ENCODE peak calls at places on chromosomes 12 and 14, in nine cellular contexts. One of them, this sample, is unnamed.

GRCh38 chr14:98932436-98933325 is 339.3 kb downstream of the BCL11B start:
- DNase-seq in heart right ventricle: no peak
- DNase-seq in NT2/D1: no peak
- DNase-seq in SJCRH30: no peak
- DNase-seq in ovary: no peak
- DNase-seq in tibial artery: peak; percentile 7
- DNase-seq in CD8-positive, alpha-beta T cell: no peak
- DNase-seq in colonic mucosa: no peak
- DNase-seq in stomach: no peak
- DNase-seq in this sample: no peak

GRCh38 chr12:14167005-14167628 is 185.7 kb upstream of the GRIN2B start:
- DNase-seq in heart right ventricle: no peak
- DNase-seq in NT2/D1: peak; percentile 79
- DNase-seq in SJCRH30: peak; percentile 27
- DNase-seq in ovary: no peak
- DNase-seq in tibial artery: peak; percentile 29
- DNase-seq in CD8-positive, alpha-beta T cell: no peak
- DNase-seq in colonic mucosa: peak; percentile 62
- DNase-seq in stomach: peak; percentile 36
- DNase-seq in this sample: no peak

GRCh38 chr14:76812093-76812421 is 625 bp downstream of the ANGEL1 start:
- DNase-seq in heart right ventricle: no peak
- DNase-seq in NT2/D1: no peak
- DNase-seq in SJCRH30: no peak
- DNase-seq in ovary: no peak
- DNase-seq in tibial artery: no peak
- DNase-seq in CD8-positive, alpha-beta T cell: no peak
- DNase-seq in colonic mucosa: peak; percentile 53
- DNase-seq in stomach: no peak
- DNase-seq in this sample: no peak

GRCh38 chr12:49557187-49557916 is 10.6 kb downstream of the MCRS1 start:
- DNase-seq in heart right ventricle: no peak
- DNase-seq in NT2/D1: no peak
- DNase-seq in SJCRH30: no peak
- DNase-seq in ovary: no peak
- DNase-seq in tibial artery: no peak
- DNase-seq in CD8-positive, alpha-beta T cell: no peak
- DNase-seq in colonic mucosa: no peak
- DNase-seq in stomach: no peak
- DNase-seq in this sample: peak; percentile 71

GRCh38 chr12:94255428-94255827 is 107.1 kb downstream of the PLXNC1 start:
- DNase-seq in heart right ventricle: no peak
- DNase-seq in NT2/D1: no peak
- DNase-seq in SJCRH30: no peak
- DNase-seq in ovary: no peak
- DNase-seq in tibial artery: no peak
- DNase-seq in CD8-positive, alpha-beta T cell: no peak
- DNase-seq in colonic mucosa: no peak
- DNase-seq in stomach: no peak
- DNase-seq in this sample: no peak

GRCh38 chr12:118342115-118342514 is 30.6 kb downstream of the TAOK3 start:
- DNase-seq in heart right ventricle: no peak
- DNase-seq in NT2/D1: no peak
- DNase-seq in SJCRH30: no peak
- DNase-seq in ovary: no peak
- DNase-seq in tibial artery: no peak
- DNase-seq in CD8-positive, alpha-beta T cell: no peak
- DNase-seq in colonic mucosa: no peak
- DNase-seq in stomach: no peak
- DNase-seq in this sample: no peak

GRCh38 chr12:19035552-19035951 is 94.0 kb upstream of the PLEKHA5 start:
- DNase-seq in heart right ventricle: no peak
- DNase-seq in NT2/D1: no peak
- DNase-seq in SJCRH30: no peak
- DNase-seq in ovary: no peak
- DNase-seq in tibial artery: no peak
- DNase-seq in CD8-positive, alpha-beta T cell: no peak
- DNase-seq in colonic mucosa: no peak
- DNase-seq in stomach: no peak
- DNase-seq in this sample: no peak

GRCh38 chr12:9184276-9184675 is 23.9 kb downstream of the PZP start:
- DNase-seq in heart right ventricle: no peak
- DNase-seq in NT2/D1: no peak
- DNase-seq in SJCRH30: no peak
- DNase-seq in ovary: no peak
- DNase-seq in tibial artery: no peak
- DNase-seq in CD8-positive, alpha-beta T cell: no peak
- DNase-seq in colonic mucosa: no peak
- DNase-seq in stomach: no peak
- DNase-seq in this sample: no peak

GRCh38 chr12:29961231-29961630 is 177.5 kb upstream of the TMTC1 start:
- DNase-seq in heart right ventricle: no peak
- DNase-seq in NT2/D1: no peak
- DNase-seq in SJCRH30: no peak
- DNase-seq in ovary: no peak
- DNase-seq in tibial artery: no peak
- DNase-seq in CD8-positive, alpha-beta T cell: no peak
- DNase-seq in colonic mucosa: no peak
- DNase-seq in stomach: no peak
- DNase-seq in this sample: no peak

GRCh38 chr14:100294963-100295330 is 11.3 kb downstream of the SLC25A29 start:
- DNase-seq in heart right ventricle: no peak
- DNase-seq in NT2/D1: no peak
- DNase-seq in SJCRH30: no peak
- DNase-seq in ovary: no peak
- DNase-seq in tibial artery: no peak
- DNase-seq in CD8-positive, alpha-beta T cell: no peak
- DNase-seq in colonic mucosa: no peak
- DNase-seq in stomach: no peak
- DNase-seq in this sample: peak; percentile 29

GRCh38 chr12:122894173-122895121 is 1.5 kb downstream of the VPS37B start:
- DNase-seq in heart right ventricle: no peak
- DNase-seq in NT2/D1: no peak
- DNase-seq in SJCRH30: no peak
- DNase-seq in ovary: no peak
- DNase-seq in tibial artery: no peak
- DNase-seq in CD8-positive, alpha-beta T cell: no peak
- DNase-seq in colonic mucosa: peak; percentile 86
- DNase-seq in stomach: peak; percentile 89
- DNase-seq in this sample: no peak

GRCh38 chr12:125804660-125805059 is 739.4 kb downstream of the AACS start:
- DNase-seq in heart right ventricle: no peak
- DNase-seq in NT2/D1: no peak
- DNase-seq in SJCRH30: no peak
- DNase-seq in ovary: no peak
- DNase-seq in tibial artery: no peak
- DNase-seq in CD8-positive, alpha-beta T cell: no peak
- DNase-seq in colonic mucosa: no peak
- DNase-seq in stomach: no peak
- DNase-seq in this sample: no peak

GRCh38 chr14:85537526-85537925 is 7.6 kb downstream of the FLRT2 start:
- DNase-seq in heart right ventricle: no peak
- DNase-seq in NT2/D1: no peak
- DNase-seq in SJCRH30: no peak
- DNase-seq in ovary: no peak
- DNase-seq in tibial artery: no peak
- DNase-seq in CD8-positive, alpha-beta T cell: no peak
- DNase-seq in colonic mucosa: no peak
- DNase-seq in stomach: no peak
- DNase-seq in this sample: no peak

GRCh38 chr14:85535316-85535715 is 5.4 kb downstream of the FLRT2 start:
- DNase-seq in heart right ventricle: no peak
- DNase-seq in NT2/D1: no peak
- DNase-seq in SJCRH30: no peak
- DNase-seq in ovary: no peak
- DNase-seq in tibial artery: no peak
- DNase-seq in CD8-positive, alpha-beta T cell: no peak
- DNase-seq in colonic mucosa: no peak
- DNase-seq in stomach: no peak
- DNase-seq in this sample: no peak

GRCh38 chr14:85536835-85537195 is 6.9 kb downstream of the FLRT2 start:
- DNase-seq in heart right ventricle: no peak
- DNase-seq in NT2/D1: no peak
- DNase-seq in SJCRH30: no peak
- DNase-seq in ovary: no peak
- DNase-seq in tibial artery: no peak
- DNase-seq in CD8-positive, alpha-beta T cell: no peak
- DNase-seq in colonic mucosa: no peak
- DNase-seq in stomach: no peak
- DNase-seq in this sample: no peak

GRCh38 chr14:85534914-85535313 is 5.0 kb downstream of the FLRT2 start:
- DNase-seq in heart right ventricle: no peak
- DNase-seq in NT2/D1: no peak
- DNase-seq in SJCRH30: peak; percentile 21
- DNase-seq in ovary: no peak
- DNase-seq in tibial artery: no peak
- DNase-seq in CD8-positive, alpha-beta T cell: no peak
- DNase-seq in colonic mucosa: no peak
- DNase-seq in stomach: no peak
- DNase-seq in this sample: no peak

DNA sequence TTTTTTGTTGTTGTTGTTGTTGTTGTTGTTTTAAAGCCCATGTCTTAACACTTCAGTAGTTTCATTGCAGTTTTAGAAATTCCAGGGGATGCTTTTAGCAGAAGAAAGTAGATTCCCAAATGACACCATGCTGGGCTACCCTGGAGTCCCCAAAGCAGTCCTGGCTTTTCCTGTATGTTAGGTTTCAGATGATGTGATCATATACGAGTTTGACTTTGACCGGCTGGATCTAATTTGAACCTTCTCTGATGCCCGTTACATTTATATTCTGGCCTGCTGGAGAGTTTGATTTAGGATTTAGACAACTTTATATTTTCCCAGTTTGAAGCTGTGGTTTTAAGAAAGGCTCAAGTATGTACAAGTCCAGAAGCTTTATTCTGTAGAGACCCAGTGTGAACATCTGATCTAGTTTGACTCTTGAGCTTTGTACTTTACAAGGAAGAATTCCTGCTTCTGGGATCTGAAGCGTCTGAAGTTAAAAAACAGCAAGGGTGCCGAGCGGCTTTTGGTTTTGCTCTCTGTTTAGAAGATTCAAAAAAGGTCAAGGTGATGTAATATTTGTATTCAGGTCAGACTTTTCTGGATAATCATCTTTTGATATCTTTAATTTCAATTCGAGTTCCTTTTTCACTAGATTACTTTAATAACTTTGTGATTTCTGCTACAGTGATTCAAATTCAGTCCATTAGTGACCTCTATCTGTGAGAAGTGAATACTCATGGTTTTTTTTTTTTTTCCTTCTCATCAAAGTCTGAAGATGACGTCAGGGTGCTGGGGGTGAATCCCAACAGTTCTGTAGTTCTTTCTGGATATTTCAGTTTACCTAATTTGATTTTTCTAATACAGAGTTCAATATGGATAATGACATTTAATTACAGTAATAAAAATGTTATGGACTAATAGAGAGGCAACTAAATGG is 6.2 kb downstream of the FLRT2 start:
- DNase-seq in heart right ventricle: no peak
- DNase-seq in NT2/D1: no peak
- DNase-seq in SJCRH30: no peak
- DNase-seq in ovary: peak; percentile 49
- DNase-seq in tibial artery: no peak
- DNase-seq in CD8-positive, alpha-beta T cell: no peak
- DNase-seq in colonic mucosa: no peak
- DNase-seq in stomach: no peak
- DNase-seq in this sample: no peak
- H3K4me3 ChIP-seq in heart right ventricle: peak overlapping the region; percentile 19
- H3K4me3 ChIP-seq in NT2/D1: no peak overlapping the region
- H3K4me3 ChIP-seq in SJCRH30: peak overlapping the region; percentile 96
- H3K4me3 ChIP-seq in ovary: peak overlapping the region; percentile 70
- H3K4me3 ChIP-seq in tibial artery: peak overlapping the region; percentile 25
- H3K4me3 ChIP-seq in CD8-positive, alpha-beta T cell: no peak overlapping the region
- H3K4me3 ChIP-seq in colonic mucosa: no peak overlapping the region
- H3K4me3 ChIP-seq in stomach: peak overlapping the region; percentile 71
- H3K4me3 ChIP-seq in this sample: no peak overlapping the region

GRCh38 chr12:70719672-70720420 is 82.6 kb upstream of the PTPRB start:
- DNase-seq in heart right ventricle: peak; percentile 54
- DNase-seq in NT2/D1: peak; percentile 42
- DNase-seq in SJCRH30: peak; percentile 33
- DNase-seq in ovary: no peak
- DNase-seq in tibial artery: peak; percentile 32
- DNase-seq in CD8-positive, alpha-beta T cell: no peak
- DNase-seq in colonic mucosa: peak; percentile 38
- DNase-seq in stomach: no peak
- DNase-seq in this sample: no peak
- H3K4me3 ChIP-seq in heart right ventricle: peak overlapping the region; percentile 46
- H3K4me3 ChIP-seq in NT2/D1: no peak overlapping the region
- H3K4me3 ChIP-seq in SJCRH30: no peak overlapping the region
- H3K4me3 ChIP-seq in ovary: no peak overlapping the region
- H3K4me3 ChIP-seq in tibial artery: peak overlapping the region; percentile 10
- H3K4me3 ChIP-seq in CD8-positive, alpha-beta T cell: no peak overlapping the region
- H3K4me3 ChIP-seq in colonic mucosa: no peak overlapping the region
- H3K4me3 ChIP-seq in stomach: peak overlapping the region; percentile 14
- H3K4me3 ChIP-seq in this sample: no peak overlapping the region

GRCh38 chr12:56721721-56722120 is 3.4 kb downstream of the NACA start:
- DNase-seq in heart right ventricle: no peak
- DNase-seq in NT2/D1: no peak
- DNase-seq in SJCRH30: no peak
- DNase-seq in ovary: no peak
- DNase-seq in tibial artery: no peak
- DNase-seq in CD8-positive, alpha-beta T cell: no peak
- DNase-seq in colonic mucosa: no peak
- DNase-seq in stomach: no peak
- DNase-seq in this sample: no peak
- H3K4me3 ChIP-seq in heart right ventricle: no peak overlapping the region
- H3K4me3 ChIP-seq in NT2/D1: peak overlapping the region; percentile 13
- H3K4me3 ChIP-seq in SJCRH30: peak overlapping the region; percentile 9
- H3K4me3 ChIP-seq in ovary: no peak overlapping the region
- H3K4me3 ChIP-seq in tibial artery: no peak overlapping the region
- H3K4me3 ChIP-seq in CD8-positive, alpha-beta T cell: no peak overlapping the region
- H3K4me3 ChIP-seq in colonic mucosa: no peak overlapping the region
- H3K4me3 ChIP-seq in stomach: peak overlapping the region; percentile 87
- H3K4me3 ChIP-seq in this sample: no peak overlapping the region

GRCh38 chr14:67962215-67962644 is 142.7 kb downstream of the RAD51B start:
- DNase-seq in heart right ventricle: no peak
- DNase-seq in NT2/D1: no peak
- DNase-seq in SJCRH30: no peak
- DNase-seq in ovary: no peak
- DNase-seq in tibial artery: no peak
- DNase-seq in CD8-positive, alpha-beta T cell: no peak
- DNase-seq in colonic mucosa: peak; percentile 58
- DNase-seq in stomach: no peak
- DNase-seq in this sample: no peak

GRCh38 chr14:67963960-67964359 is 144.4 kb downstream of the RAD51B start:
- DNase-seq in heart right ventricle: no peak
- DNase-seq in NT2/D1: no peak
- DNase-seq in SJCRH30: no peak
- DNase-seq in ovary: no peak
- DNase-seq in tibial artery: no peak
- DNase-seq in CD8-positive, alpha-beta T cell: no peak
- DNase-seq in colonic mucosa: no peak
- DNase-seq in stomach: no peak
- DNase-seq in this sample: no peak

GRCh38 chr14:67965684-67966083 is 146.1 kb downstream of the RAD51B start:
- DNase-seq in heart right ventricle: no peak
- DNase-seq in NT2/D1: no peak
- DNase-seq in SJCRH30: no peak
- DNase-seq in ovary: no peak
- DNase-seq in tibial artery: no peak
- DNase-seq in CD8-positive, alpha-beta T cell: no peak
- DNase-seq in colonic mucosa: no peak
- DNase-seq in stomach: no peak
- DNase-seq in this sample: no peak

GRCh38 chr14:67963545-67963944 is 144.0 kb downstream of the RAD51B start:
- DNase-seq in heart right ventricle: no peak
- DNase-seq in NT2/D1: no peak
- DNase-seq in SJCRH30: no peak
- DNase-seq in ovary: no peak
- DNase-seq in tibial artery: no peak
- DNase-seq in CD8-positive, alpha-beta T cell: no peak
- DNase-seq in colonic mucosa: no peak
- DNase-seq in stomach: no peak
- DNase-seq in this sample: no peak

GRCh38 chr14:67964391-67964812 is 144.8 kb downstream of the RAD51B start:
- DNase-seq in heart right ventricle: no peak
- DNase-seq in NT2/D1: no peak
- DNase-seq in SJCRH30: no peak
- DNase-seq in ovary: no peak
- DNase-seq in tibial artery: no peak
- DNase-seq in CD8-positive, alpha-beta T cell: no peak
- DNase-seq in colonic mucosa: no peak
- DNase-seq in stomach: no peak
- DNase-seq in this sample: no peak
- H3K4me3 ChIP-seq in heart right ventricle: no peak overlapping the region
- H3K4me3 ChIP-seq in NT2/D1: no peak overlapping the region
- H3K4me3 ChIP-seq in SJCRH30: no peak overlapping the region
- H3K4me3 ChIP-seq in ovary: peak overlapping the region; percentile 18
- H3K4me3 ChIP-seq in tibial artery: peak overlapping the region; percentile 4
- H3K4me3 ChIP-seq in CD8-positive, alpha-beta T cell: no peak overlapping the region
- H3K4me3 ChIP-seq in colonic mucosa: no peak overlapping the region
- H3K4me3 ChIP-seq in stomach: peak overlapping the region; percentile 8
- H3K4me3 ChIP-seq in this sample: no peak overlapping the region

This sample was measured in aorta.